ENCODE peak calls at places on chromosomes 1 and 21, in nine cellular contexts. W is IMR-90, U is A549, N is adrenal gland, H is heart left ventricle, J is esophagus squamous epithelium, Y is ovary, I is body of pancreas, O is vagina. K is an unnamed sample.

GRCh38 chr1:244854865-244855578 is 9.3 kb downstream of the HNRNPU start:
- DNase-seq in W (no peak), U (no peak), N (no peak), H (no peak), J (no peak), Y (no peak), I (no peak), O (no peak), K (no peak)

GRCh38 chr1:34488058-34488457 is 266.8 kb upstream of the GJB5 start:
- DNase-seq in W (no peak), U (no peak), N (no peak), H (no peak), J (no peak), Y (no peak), I (no peak), O (no peak), K (no peak)

GRCh38 chr21:34511154-34511553 is 856 bp downstream of the KCNE1 start:
- DNase-seq in W (no peak), U (no peak), N (no peak), H (peak; percentile 19), J (no peak), Y (no peak), I (no peak), O (no peak), K (no peak)

GRCh38 chr1:55750020-55750995 is 535.1 kb upstream of the USP24 start:
- DNase-seq in W (no peak), U (no peak), N (no peak), H (no peak), J (no peak), Y (no peak), I (no peak), O (no peak), K (no peak)

GRCh38 chr1:28170036-28170596 is 6.4 kb downstream of the PTAFR start:
- DNase-seq in W (no peak), U (no peak), N (no peak), H (no peak), J (no peak), Y (no peak), I (no peak), O (no peak), K (no peak)

GRCh38 chr1:98002288-98002687 is 81.5 kb upstream of the DPYD start:
- DNase-seq in W (no peak), U (no peak), N (no peak), H (no peak), J (no peak), Y (no peak), I (no peak), O (no peak), K (no peak)

GRCh38 chr21:36428789-36429671 is 43.8 kb downstream of the CHAF1B start:
- DNase-seq in W (no peak), U (no peak), N (no peak), H (no peak), J (no peak), Y (no peak), I (no peak), O (no peak), K (no peak)

GRCh38 chr1:63917571-63918394 is 144.0 kb downstream of the ROR1 start:
- DNase-seq in W (peak; percentile 21), U (no peak), N (no peak), H (no peak), J (no peak), Y (no peak), I (no peak), O (no peak), K (no peak)

GRCh38 chr1:10032590-10033358 is at the start of gene UBE4B:
- DNase-seq in W (peak; percentile 97), U (peak; percentile 76), N (peak; percentile 99), H (peak; percentile 99), J (peak; percentile 92), Y (peak; percentile 98), I (peak; percentile 98), O (peak; percentile 98), K (peak; percentile 99)

GRCh38 chr21:16211339-16212303 is 481.8 kb downstream of the USP25 start:
- DNase-seq in W (peak; percentile 1), U (no peak), N (no peak), H (no peak), J (no peak), Y (no peak), I (no peak), O (no peak), K (no peak)

GRCh38 chr1:192516776-192517297 is 58.7 kb upstream of the RGS1 start:
- DNase-seq in W (no peak), U (no peak), N (peak; percentile 37), H (no peak), J (no peak), Y (no peak), I (peak; percentile 62), O (no peak), K (peak; percentile 41)

GRCh38 chr1:153344718-153345025 is 4.0 kb downstream of the PGLYRP4 start:
- DNase-seq in W (no peak), U (no peak), N (no peak), H (no peak), J (no peak), Y (no peak), I (peak; percentile 30), O (no peak), K (no peak)

GRCh38 chr1:91885716-91886506 is at the start of gene TGFBR3:
- DNase-seq in W (peak; percentile 90), U (peak; percentile 76), N (peak; percentile 94), H (peak; percentile 96), J (peak; percentile 24), Y (peak; percentile 98), I (peak; percentile 93), O (peak; percentile 93), K (peak; percentile 89)

GRCh38 chr1:91872560-91873081 is 13.3 kb downstream of the TGFBR3 start:
- DNase-seq in W (no peak), U (no peak), N (no peak), H (no peak), J (no peak), Y (no peak), I (no peak), O (no peak), K (no peak)

GRCh38 chr1:201094829-201095228 is 17.4 kb downstream of the CACNA1S start:
- DNase-seq in W (no peak), U (no peak), N (no peak), H (no peak), J (no peak), Y (no peak), I (no peak), O (no peak), K (no peak)

GRCh38 chr1:48526045-48526714 is 54.2 kb upstream of the SPATA6 start:
- DNase-seq in W (peak; percentile 35), U (no peak), N (peak; percentile 14), H (no peak), J (no peak), Y (no peak), I (peak; percentile 33), O (no peak), K (no peak)

GRCh38 chr1:63665824-63666223 is 72.6 kb downstream of the PGM1 start:
- DNase-seq in W (no peak), U (no peak), N (no peak), H (no peak), J (no peak), Y (no peak), I (no peak), O (no peak), K (no peak)

GRCh38 chr1:12407050-12407961 is 177.5 kb downstream of the VPS13D start:
- DNase-seq in W (peak; percentile 84), U (peak; percentile 13), N (no peak), H (no peak), J (no peak), Y (no peak), I (peak; percentile 49), O (no peak), K (no peak)
- TF ChIP-seq CTCF in W (peak; percentile 51), U (peak; percentile 50), N (peak; percentile 19), H (peak; percentile 54), J (peak; percentile 46), Y (no peak), I (peak; percentile 65), O (no peak), K (no peak)

DNA sequence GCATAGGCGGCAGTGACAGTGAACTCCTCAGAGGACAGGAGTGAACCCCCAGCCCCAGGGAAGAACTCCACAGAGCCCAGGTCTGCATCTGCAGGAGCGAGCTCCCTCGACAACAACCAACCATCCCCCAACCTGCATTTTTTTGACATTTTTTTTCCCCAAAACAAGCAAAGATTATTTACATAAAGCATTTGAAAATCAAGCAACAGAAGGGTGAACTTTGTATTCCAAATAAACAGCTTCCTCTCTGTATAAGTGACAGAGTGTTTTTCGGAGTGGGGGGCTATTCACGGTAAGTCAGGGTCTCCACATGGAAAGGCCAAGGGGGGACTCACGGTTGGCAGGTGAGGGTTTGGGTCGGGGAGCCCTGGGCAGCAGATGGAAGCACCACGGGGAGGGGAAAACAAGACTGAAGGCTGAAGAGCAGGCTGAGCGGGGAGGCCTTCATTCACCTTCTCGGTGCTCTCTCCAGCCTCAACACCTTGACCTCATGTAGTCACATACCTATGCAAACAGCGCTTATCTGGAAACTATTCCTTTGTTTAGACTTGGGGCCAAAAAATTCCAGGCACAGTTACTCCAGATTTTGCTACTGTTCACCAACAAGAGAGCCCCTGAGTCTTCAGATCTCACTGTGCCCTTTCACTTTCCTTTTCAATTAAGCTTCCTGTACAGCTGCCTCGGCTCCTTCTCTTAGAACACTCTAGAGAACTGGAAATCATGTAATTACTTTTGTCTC is 27.6 kb downstream of the C2CD2 start:
- DNase-seq in W (peak; percentile 66), U (no peak), N (peak; percentile 50), H (no peak), J (no peak), Y (no peak), I (peak; percentile 69), O (no peak), K (no peak)
- TF ChIP-seq POLR2A in W (no peak), U (no peak), N (peak; percentile 17), H (no peak), J (no peak), Y (no peak), I (no peak), O (no peak), K (no peak)

GRCh38 chr1:85992756-85993155 is 163.8 kb downstream of the COL24A1 start:
- DNase-seq in W (peak; percentile 76), U (no peak), N (no peak), H (no peak), J (no peak), Y (no peak), I (no peak), O (no peak), K (no peak)
- H3K4me3 ChIP-seq in W (no peak overlapping the region), U (no peak overlapping the region), N (no peak overlapping the region), H (peak overlapping the region; percentile 12), J (no peak overlapping the region), Y (no peak overlapping the region), I (no peak overlapping the region), O (no peak overlapping the region), K (no peak overlapping the region)

DNA sequence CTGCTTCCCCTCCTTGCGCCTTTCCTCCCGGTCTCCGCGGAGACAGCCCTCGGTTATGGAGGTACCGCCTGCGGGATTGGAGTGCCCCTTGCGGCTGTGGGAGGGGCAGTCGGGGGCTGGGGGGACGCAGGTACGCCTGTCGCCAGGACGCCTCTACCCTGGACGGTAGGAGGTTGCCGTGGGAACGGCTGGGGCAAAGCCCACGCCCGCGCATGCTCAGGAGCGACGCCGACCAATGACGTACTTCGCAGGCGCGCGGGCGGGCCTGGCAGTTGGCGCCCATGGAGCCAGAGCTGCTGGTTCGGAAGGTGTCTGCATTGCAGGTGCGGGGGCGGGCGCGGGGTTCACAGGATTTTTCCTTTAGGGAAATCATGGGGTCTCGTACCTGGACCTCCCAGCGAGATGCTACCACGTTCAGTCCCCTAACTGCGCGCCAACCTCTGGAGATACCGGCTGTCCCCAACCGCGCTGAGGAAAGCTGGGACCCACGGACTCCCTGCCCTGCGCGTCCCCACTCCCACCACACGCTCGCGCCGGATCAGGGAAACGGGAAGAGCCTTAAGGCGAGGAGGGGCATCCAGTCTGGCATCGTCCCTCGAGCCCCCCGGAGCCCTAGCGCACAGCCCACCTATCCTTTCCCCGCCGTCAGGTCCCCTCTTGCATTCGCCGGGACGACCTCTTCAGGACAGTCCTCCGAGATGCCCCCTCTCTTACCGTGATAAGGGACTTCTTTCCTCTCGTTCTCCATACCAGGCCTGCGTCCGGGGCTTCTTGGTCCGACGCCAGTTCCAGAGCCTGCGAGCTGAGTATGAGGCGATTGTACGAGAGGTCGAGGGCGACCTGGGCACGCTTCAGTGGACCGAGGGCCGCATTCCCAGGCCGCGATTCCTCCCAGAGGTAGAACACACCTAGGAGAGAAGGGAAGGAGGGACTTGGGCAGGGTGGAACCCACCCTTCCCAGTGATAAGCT is at the start of gene IQCC:
- DNase-seq in W (peak; percentile 74), U (peak; percentile 70), N (peak; percentile 87), H (peak; percentile 90), J (peak; percentile 33), Y (peak; percentile 90), I (peak; percentile 91), O (no peak), K (peak; percentile 80)
- TF ChIP-seq CTCF in W (no peak), U (no peak), N (no peak), H (no peak), J (no peak), Y (no peak), I (peak; percentile 24), O (no peak), K (no peak)